ENCODE peak calls at places on chromosomes 12 and 14, in four cellular contexts. F, H, E and G are unnamed samples.

GRCh38 chr14:34436118-34436905 is 25.7 kb downstream of the SPTSSA start:
- DNase-seq in F (peak), H (no peak), E (no peak), G (no peak)

GRCh38 chr14:95248422-95248821 is 71.3 kb downstream of the CLMN start:
- DNase-seq in F (no peak), H (no peak), E (no peak), G (no peak)

GRCh38 chr14:50599700-50600444 is 39.9 kb downstream of the ATL1 start:
- DNase-seq in F (peak), H (no peak), E (no peak), G (no peak)

GRCh38 chr12:113407931-113408585 is 4.4 kb upstream of the SDS start:
- DNase-seq in F (no peak), H (no peak), E (no peak), G (no peak)

GRCh38 chr14:73785834-73786631 is 65.6 kb upstream of the PTGR2 start:
- DNase-seq in F (peak), H (no peak), E (peak), G (no peak)

GRCh38 chr12:75489187-75489586 is 8.6 kb downstream of the GLIPR1 start:
- DNase-seq in F (no peak), H (no peak), E (no peak), G (no peak)

GRCh38 chr12:102095677-102096263 is 24.1 kb downstream of the NUP37 start:
- DNase-seq in F (peak), H (peak), E (no peak), G (no peak)

GRCh38 chr12:48070033-48070432 is 35.8 kb downstream of the SENP1 start:
- DNase-seq in F (no peak), H (no peak), E (no peak), G (no peak)

GRCh38 chr12:119671070-119671469 is 3.1 kb downstream of the PRKAB1 start:
- DNase-seq in F (no peak), H (no peak), E (no peak), G (no peak)
- TF ChIP-seq SUZ12 in F (no peak), H (no peak), E (no peak), G (no peak)

GRCh38 chr12:89433634-89434033 is 81.3 kb upstream of the DUSP6 start:
- DNase-seq in F (no peak), H (no peak), E (no peak), G (no peak)
- TF ChIP-seq ZNF274 in F (no peak), H (no peak), E (no peak), G (no peak)

GRCh38 chr12:5966486-5967095 is 21.5 kb upstream of the ANO2 start:
- DNase-seq in F (no peak), H (no peak), E (no peak), G (no peak)

GRCh38 chr12:5967645-5968415 is 22.8 kb upstream of the ANO2 start:
- DNase-seq in F (no peak), H (no peak), E (no peak), G (no peak)

GRCh38 chr12:5971194-5971850 is 26.3 kb upstream of the ANO2 start:
- DNase-seq in F (no peak), H (no peak), E (no peak), G (no peak)

GRCh38 chr12:5969974-5970690 is 25.1 kb upstream of the ANO2 start:
- DNase-seq in F (no peak), H (no peak), E (no peak), G (no peak)

GRCh38 chr12:5969156-5969973 is 24.3 kb upstream of the ANO2 start:
- DNase-seq in F (no peak), H (no peak), E (no peak), G (no peak)
- TF ChIP-seq SUZ12 in F (no peak), H (no peak), E (no peak), G (no peak)

GRCh38 chr14:85534435-85534834 is 4.5 kb downstream of the FLRT2 start:
- DNase-seq in F (no peak), H (no peak), E (no peak), G (no peak)
- TF ChIP-seq ZNF274 in F (no peak), H (no peak), E (no peak), G (no peak)

GRCh38 chr14:51677276-51677675 is 25.6 kb downstream of the FRMD6 start:
- DNase-seq in F (no peak), H (no peak), E (no peak), G (no peak)
- TF ChIP-seq SUZ12 in F (no peak), H (no peak), E (no peak), G (no peak)

GRCh38 chr14:61451491-61451890 is 130.1 kb downstream of the PRKCH start:
- DNase-seq in F (no peak), H (no peak), E (no peak), G (no peak)

GRCh38 chr14:61454545-61454944 is 133.2 kb downstream of the PRKCH start:
- DNase-seq in F (no peak), H (no peak), E (peak), G (no peak)

GRCh38 chr14:61453103-61453767 is 131.9 kb downstream of the PRKCH start:
- DNase-seq in F (no peak), H (no peak), E (no peak), G (no peak)

GRCh38 chr14:61451891-61452400 is 130.6 kb downstream of the PRKCH start:
- DNase-seq in F (no peak), H (no peak), E (no peak), G (no peak)

DNA sequence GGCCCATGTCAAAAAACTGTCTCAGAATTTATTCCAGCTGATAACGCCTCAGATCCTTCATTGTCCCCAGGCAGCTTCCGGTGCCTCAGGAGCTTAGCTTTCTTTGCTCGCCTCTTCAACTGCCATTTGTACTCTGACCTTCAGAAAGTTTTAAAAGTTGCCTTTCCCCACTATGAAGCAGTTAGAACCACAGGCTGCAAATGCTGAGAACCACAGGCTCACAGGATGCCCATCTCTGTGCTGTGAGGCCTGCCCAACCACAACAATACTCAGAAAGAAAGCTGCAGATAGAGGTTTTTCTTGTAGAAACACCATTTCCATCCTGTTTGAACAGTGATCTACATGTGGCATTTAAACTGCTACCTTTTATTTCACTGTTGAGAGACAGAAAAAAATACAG is 131.1 kb downstream of the PRKCH start:
- DNase-seq in F (no peak), H (no peak), E (no peak), G (no peak)
- TF ChIP-seq ZNF274 in F (no peak), H (no peak), E (no peak), G (no peak)

GRCh38 chr12:53058674-53059433 is 9.0 kb downstream of the TNS2 start:
- DNase-seq in F (no peak), H (no peak), E (no peak), G (no peak)
- TF ChIP-seq SUZ12 in F (no peak), H (no peak), E (no peak), G (no peak)

GRCh38 chr12:9906888-9907287 is 25.3 kb downstream of the CLEC2A start:
- DNase-seq in F (no peak), H (no peak), E (no peak), G (no peak)
- TF ChIP-seq ZNF274 in F (no peak), H (no peak), E (no peak), G (no peak)

GRCh38 chr12:108627134-108627920 is 6.4 kb downstream of the SELPLG start:
- DNase-seq in F (no peak), H (no peak), E (no peak), G (no peak)
- TF ChIP-seq SUZ12 in F (no peak), H (no peak), E (no peak), G (no peak)

DNA sequence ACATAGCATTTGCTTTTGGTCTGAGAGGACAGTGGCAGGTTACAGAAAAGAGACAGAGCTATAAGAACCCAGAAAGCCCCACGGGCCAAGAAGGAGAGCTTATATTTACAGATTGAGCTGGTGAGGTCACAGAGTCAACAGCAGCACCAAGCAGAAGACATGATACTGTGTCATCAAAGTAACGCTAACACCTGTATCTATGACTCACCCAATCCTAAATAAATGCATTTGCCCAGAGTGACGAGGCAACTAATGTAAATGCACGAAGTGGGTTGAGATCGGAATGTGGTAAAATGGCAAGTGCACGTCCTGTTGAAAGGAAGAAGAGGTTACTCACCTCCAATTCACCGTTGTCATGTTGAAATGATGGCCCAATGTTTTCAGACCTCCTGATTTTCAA is 6.7 kb upstream of the CD163L1 start:
- DNase-seq in F (peak), H (no peak), E (no peak), G (no peak)
- TF ChIP-seq ZNF274 in F (no peak), H (no peak), E (no peak), G (no peak)